ENCODE peak calls at places on chromosomes 7 and 10, in six cellular contexts. One of them, this sample, is unnamed.

GRCh38 chr10:98246911-98247820 is 20.8 kb downstream of the LOXL4 start:
- DNase-seq in breast epithelium: no peak
- DNase-seq in HepG2: no peak
- DNase-seq in testis: no peak
- DNase-seq in A549: no peak
- DNase-seq in transverse colon: no peak
- DNase-seq in this sample: no peak

GRCh38 chr10:99461230-99461629 is 30.8 kb upstream of the GOT1 start:
- DNase-seq in breast epithelium: no peak
- DNase-seq in A549: no peak
- DNase-seq in transverse colon: no peak
- DNase-seq in testis: no peak
- DNase-seq in HepG2: no peak
- DNase-seq in this sample: no peak

GRCh38 chr10:105727131-105727530 is 1086.0 kb downstream of the SORCS3 start:
- DNase-seq in breast epithelium: no peak
- DNase-seq in A549: no peak
- DNase-seq in transverse colon: no peak
- DNase-seq in HepG2: no peak
- DNase-seq in testis: no peak
- DNase-seq in this sample: no peak

GRCh38 chr7:69076566-69076965 is 521.7 kb upstream of the AUTS2 start:
- DNase-seq in testis: no peak
- DNase-seq in transverse colon: no peak
- DNase-seq in breast epithelium: no peak
- DNase-seq in A549: no peak
- DNase-seq in HepG2: no peak
- DNase-seq in this sample: no peak

GRCh38 chr10:96691761-96692160 is 28.6 kb downstream of the PIK3AP1 start:
- DNase-seq in testis: no peak
- DNase-seq in breast epithelium: no peak
- DNase-seq in transverse colon: no peak
- DNase-seq in HepG2: no peak
- DNase-seq in A549: no peak
- DNase-seq in this sample: no peak

GRCh38 chr7:56009695-56010094 is 41.5 kb downstream of the PSPH start:
- DNase-seq in breast epithelium: peak; percentile 56
- DNase-seq in testis: peak; percentile 81
- DNase-seq in transverse colon: peak; percentile 47
- DNase-seq in A549: no peak
- DNase-seq in HepG2: peak; percentile 65
- DNase-seq in this sample: peak; percentile 41

GRCh38 chr10:7795605-7796004 is 7.6 kb downstream of the ATP5F1C start:
- DNase-seq in A549: no peak
- DNase-seq in testis: no peak
- DNase-seq in breast epithelium: no peak
- DNase-seq in transverse colon: no peak
- DNase-seq in HepG2: peak; percentile 91
- DNase-seq in this sample: peak; percentile 68

GRCh38 chr7:25454562-25455031 is 226.3 kb upstream of the NPVF start:
- DNase-seq in A549: no peak
- DNase-seq in testis: peak; percentile 40
- DNase-seq in breast epithelium: no peak
- DNase-seq in HepG2: no peak
- DNase-seq in transverse colon: peak; percentile 11
- DNase-seq in this sample: peak; percentile 13

GRCh38 chr10:96341219-96342182 is 17.3 kb downstream of the OPALIN start:
- DNase-seq in A549: no peak
- DNase-seq in testis: no peak
- DNase-seq in breast epithelium: no peak
- DNase-seq in HepG2: no peak
- DNase-seq in transverse colon: no peak
- DNase-seq in this sample: no peak

GRCh38 chr10:22252801-22253577 is 35.2 kb upstream of the EBLN1 start:
- DNase-seq in transverse colon: peak; percentile 26
- DNase-seq in testis: peak; percentile 37
- DNase-seq in HepG2: no peak
- DNase-seq in breast epithelium: no peak
- DNase-seq in A549: no peak
- DNase-seq in this sample: peak; percentile 31

GRCh38 chr7:96667026-96667425 is 42.6 kb downstream of the SEM1 start:
- DNase-seq in testis: no peak
- DNase-seq in breast epithelium: no peak
- DNase-seq in A549: no peak
- DNase-seq in transverse colon: no peak
- DNase-seq in HepG2: no peak
- DNase-seq in this sample: no peak

GRCh38 chr7:152520861-152521302 is 85.1 kb upstream of the KMT2C start:
- DNase-seq in HepG2: no peak
- DNase-seq in testis: peak; percentile 23
- DNase-seq in transverse colon: no peak
- DNase-seq in A549: no peak
- DNase-seq in breast epithelium: no peak
- DNase-seq in this sample: peak; percentile 37

GRCh38 chr7:131976411-131976810 is 420.0 kb upstream of the PODXL start:
- DNase-seq in A549: no peak
- DNase-seq in HepG2: no peak
- DNase-seq in breast epithelium: no peak
- DNase-seq in transverse colon: no peak
- DNase-seq in testis: no peak
- DNase-seq in this sample: no peak

GRCh38 chr10:79202188-79203013 is 133.6 kb downstream of the ZMIZ1 start:
- DNase-seq in breast epithelium: no peak
- DNase-seq in HepG2: peak; percentile 31
- DNase-seq in transverse colon: peak; percentile 38
- DNase-seq in testis: no peak
- DNase-seq in A549: peak; percentile 41
- DNase-seq in this sample: no peak

GRCh38 chr10:98154076-98154475 is 19.6 kb downstream of the R3HCC1L start:
- DNase-seq in testis: no peak
- DNase-seq in HepG2: no peak
- DNase-seq in transverse colon: no peak
- DNase-seq in A549: no peak
- DNase-seq in breast epithelium: no peak
- DNase-seq in this sample: no peak

GRCh38 chr7:44216019-44216418 is 15.2 kb downstream of the YKT6 start:
- DNase-seq in testis: no peak
- DNase-seq in breast epithelium: peak; percentile 24
- DNase-seq in HepG2: no peak
- DNase-seq in transverse colon: no peak
- DNase-seq in A549: no peak
- DNase-seq in this sample: no peak

GRCh38 chr7:158265743-158266080 is 321.9 kb downstream of the PTPRN2 start:
- DNase-seq in A549: no peak
- DNase-seq in HepG2: no peak
- DNase-seq in breast epithelium: no peak
- DNase-seq in testis: no peak
- DNase-seq in transverse colon: no peak
- DNase-seq in this sample: no peak

GRCh38 chr10:7260412-7260900 is 150.4 kb downstream of the SFMBT2 start:
- DNase-seq in transverse colon: peak; percentile 44
- DNase-seq in testis: no peak
- DNase-seq in breast epithelium: no peak
- DNase-seq in A549: peak; percentile 74
- DNase-seq in HepG2: peak; percentile 45
- DNase-seq in this sample: peak; percentile 83

GRCh38 chr10:3563298-3563697 is 221.7 kb downstream of the KLF6 start:
- DNase-seq in A549: no peak
- DNase-seq in breast epithelium: no peak
- DNase-seq in testis: no peak
- DNase-seq in transverse colon: no peak
- DNase-seq in HepG2: no peak
- DNase-seq in this sample: no peak

GRCh38 chr7:4566714-4567113 is 115.4 kb upstream of the FOXK1 start:
- DNase-seq in testis: no peak
- DNase-seq in HepG2: no peak
- DNase-seq in transverse colon: no peak
- DNase-seq in A549: no peak
- DNase-seq in breast epithelium: no peak
- DNase-seq in this sample: no peak

GRCh38 chr7:101702362-101702850 is 73.3 kb upstream of the MYL10 start:
- DNase-seq in breast epithelium: no peak
- DNase-seq in testis: no peak
- DNase-seq in HepG2: peak; percentile 56
- DNase-seq in transverse colon: peak; percentile 87
- DNase-seq in A549: peak; percentile 49
- DNase-seq in this sample: no peak

DNA sequence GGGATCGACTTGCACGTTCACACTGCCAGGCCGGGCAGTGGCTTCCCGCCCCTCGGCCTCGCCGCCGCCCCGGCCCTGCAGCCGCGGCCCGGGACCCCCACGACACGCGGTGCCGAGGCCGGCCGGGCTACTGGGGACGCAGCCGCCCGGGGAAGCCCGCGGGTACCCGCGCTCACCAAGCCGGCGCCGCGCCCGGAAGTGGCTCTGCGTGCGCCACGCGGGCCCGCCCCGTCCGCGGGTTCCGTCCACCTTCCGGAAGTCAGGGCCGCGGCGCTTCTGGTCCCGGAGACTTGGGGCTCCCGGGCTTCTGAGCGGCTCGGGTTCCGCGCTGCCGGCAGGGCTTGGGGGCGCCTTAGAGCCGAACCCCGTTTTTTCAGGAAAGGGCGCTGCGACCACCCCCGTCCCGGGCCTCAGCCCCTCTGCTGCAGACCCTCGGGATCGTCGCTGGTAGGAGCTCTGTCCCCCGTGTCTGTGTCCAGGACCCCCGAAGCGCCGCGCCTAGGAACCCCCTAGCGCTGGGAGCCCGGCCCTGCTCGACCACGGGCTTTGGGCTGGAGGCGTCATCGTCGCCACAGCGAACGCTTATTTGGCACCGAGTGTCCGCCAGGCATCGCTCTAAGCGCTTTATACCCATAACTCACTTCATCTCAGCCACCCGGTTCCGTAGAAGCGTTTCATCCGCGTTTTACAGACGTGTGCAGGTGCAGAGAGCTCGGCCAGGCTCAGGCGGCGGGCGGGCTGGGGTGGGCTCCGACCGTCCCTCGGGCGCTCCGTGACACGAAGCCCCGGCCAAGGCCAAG is at the start of gene PSMG3:
- DNase-seq in testis: peak; percentile 94
- DNase-seq in HepG2: peak; percentile 78
- DNase-seq in breast epithelium: peak; percentile 90
- DNase-seq in A549: peak; percentile 93
- DNase-seq in transverse colon: peak; percentile 93
- DNase-seq in this sample: peak; percentile 92
- TF ChIP-seq POLR2A in testis: peak; percentile 66
- TF ChIP-seq POLR2A in HepG2: peak; percentile 76
- TF ChIP-seq POLR2A in breast epithelium: peak; percentile 40
- TF ChIP-seq POLR2A in A549: peak; percentile 74
- TF ChIP-seq POLR2A in transverse colon: peak; percentile 81
- TF ChIP-seq POLR2A in this sample: peak; percentile 67

GRCh38 chr10:92757720-92758119 is 68.0 kb downstream of the HHEX start:
- DNase-seq in breast epithelium: no peak
- DNase-seq in A549: no peak
- DNase-seq in HepG2: no peak
- DNase-seq in testis: no peak
- DNase-seq in transverse colon: no peak
- DNase-seq in this sample: no peak
- H3K4me3 ChIP-seq in breast epithelium: no peak overlapping the region
- H3K4me3 ChIP-seq in A549: no peak overlapping the region
- H3K4me3 ChIP-seq in HepG2: no peak overlapping the region
- H3K4me3 ChIP-seq in testis: no peak overlapping the region
- H3K4me3 ChIP-seq in transverse colon: no peak overlapping the region
- H3K4me3 ChIP-seq in this sample: no peak overlapping the region

GRCh38 chr10:122373713-122374112 is 795 bp upstream of the PLEKHA1 start:
- DNase-seq in HepG2: peak; percentile 50
- DNase-seq in testis: peak; percentile 33
- DNase-seq in transverse colon: peak; percentile 17
- DNase-seq in A549: peak; percentile 16
- DNase-seq in breast epithelium: no peak
- DNase-seq in this sample: peak; percentile 57

GRCh38 chr10:122374859-122375721 is 582 bp downstream of the PLEKHA1 start:
- DNase-seq in transverse colon: peak; percentile 71
- DNase-seq in breast epithelium: peak; percentile 56
- DNase-seq in A549: peak; percentile 49
- DNase-seq in HepG2: peak; percentile 21
- DNase-seq in testis: peak; percentile 57
- DNase-seq in this sample: peak; percentile 64

GRCh38 chr10:122373108-122373507 is 1.4 kb upstream of the PLEKHA1 start:
- DNase-seq in HepG2: peak; percentile 23
- DNase-seq in transverse colon: no peak
- DNase-seq in breast epithelium: no peak
- DNase-seq in A549: no peak
- DNase-seq in testis: no peak
- DNase-seq in this sample: no peak

GRCh38 chr10:122375761-122376160 is 1.3 kb downstream of the PLEKHA1 start:
- DNase-seq in breast epithelium: no peak
- DNase-seq in A549: no peak
- DNase-seq in testis: no peak
- DNase-seq in transverse colon: no peak
- DNase-seq in HepG2: no peak
- DNase-seq in this sample: no peak

GRCh38 chr10:122374246-122374858 is at the start of gene PLEKHA1:
- DNase-seq in breast epithelium: peak; percentile 93
- DNase-seq in testis: peak; percentile 96
- DNase-seq in HepG2: peak; percentile 84
- DNase-seq in A549: peak; percentile 90
- DNase-seq in transverse colon: peak; percentile 95
- DNase-seq in this sample: peak; percentile 95
- TF ChIP-seq POLR2A in breast epithelium: no peak
- TF ChIP-seq POLR2A in testis: peak; percentile 17
- TF ChIP-seq POLR2A in HepG2: peak; percentile 70
- TF ChIP-seq POLR2A in A549: peak; percentile 82
- TF ChIP-seq POLR2A in transverse colon: no peak
- TF ChIP-seq POLR2A in this sample: peak; percentile 90

DNA sequence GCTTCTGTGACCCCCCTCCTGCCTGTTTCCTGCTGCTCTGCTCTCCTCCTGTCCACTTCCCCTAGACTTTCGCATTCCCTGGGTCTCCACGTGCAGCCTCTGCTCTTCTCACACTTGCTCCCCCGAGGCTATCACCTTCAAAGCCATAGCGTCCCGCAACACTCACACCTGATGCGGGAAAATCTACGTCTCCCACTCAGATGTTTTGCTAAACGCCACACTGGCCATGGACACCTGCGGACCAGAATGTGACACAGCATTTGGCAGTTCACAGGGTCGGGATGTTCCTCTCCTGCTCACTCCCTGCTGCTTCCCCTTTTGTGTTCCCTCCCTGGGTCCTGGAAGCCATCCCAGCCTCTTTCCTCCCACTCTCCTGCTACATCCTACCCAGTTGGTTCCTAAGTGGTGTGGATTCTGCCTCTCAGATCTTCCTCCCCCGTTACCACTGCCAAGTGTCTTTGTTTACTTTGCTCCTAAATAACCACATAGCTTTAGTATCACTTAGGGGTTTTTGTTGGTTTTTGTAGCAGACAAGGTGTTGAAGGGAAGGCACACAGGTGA is 33.7 kb upstream of the RBM33 start:
- DNase-seq in testis: no peak
- DNase-seq in HepG2: no peak
- DNase-seq in transverse colon: no peak
- DNase-seq in breast epithelium: no peak
- DNase-seq in A549: no peak
- DNase-seq in this sample: no peak
- H3K4me3 ChIP-seq in testis: no peak overlapping the region
- H3K4me3 ChIP-seq in HepG2: no peak overlapping the region
- H3K4me3 ChIP-seq in transverse colon: no peak overlapping the region
- H3K4me3 ChIP-seq in breast epithelium: no peak overlapping the region
- H3K4me3 ChIP-seq in A549: no peak overlapping the region
- H3K4me3 ChIP-seq in this sample: no peak overlapping the region

This sample was measured in adrenal gland.